ENCODE peak calls at places on chromosomes 6 and 20, in ten cellular contexts. J, Q, D, A, T, I, H, P, U and M are unnamed samples. For H3K4me1, the result is how much of the 10 kb centered on the place peaks cover.

GRCh38 chr6:25301358-25301757 is 22.2 kb downstream of the CARMIL1 start:
- DNase-seq in U (no peak), J (no peak), P (no peak), I (no peak), Q (no peak), A (no peak), T (no peak), H (no peak), D (no peak), M (no peak)

GRCh38 chr20:36528176-36528874 is 13.0 kb upstream of the MYL9 start:
- DNase-seq in P (no peak), I (no peak), A (no peak), Q (no peak), H (no peak), T (no peak), D (no peak), U (no peak), J (no peak), M (no peak)

GRCh38 chr20:53972179-53972578 is 98.2 kb downstream of the BCAS1 start:
- DNase-seq in I (no peak), Q (no peak), D (no peak), H (peak), A (no peak), J (no peak), T (no peak), P (no peak), U (no peak), M (no peak)

GRCh38 chr6:7062445-7063162 is 45.2 kb upstream of the RREB1 start:
- DNase-seq in J (no peak), U (no peak), H (no peak), T (no peak), P (no peak), I (no peak), A (no peak), Q (no peak), D (no peak), M (no peak)

GRCh38 chr6:54717849-54718455 is 128.6 kb upstream of the FAM83B start:
- DNase-seq in A (no peak), D (peak), J (peak), Q (peak), T (peak), P (no peak), H (peak), I (peak), U (no peak), M (no peak)

GRCh38 chr6:53628354-53629119 is 37.0 kb downstream of the KLHL31 start:
- DNase-seq in U (no peak), H (no peak), J (no peak), D (peak), T (no peak), A (no peak), Q (no peak), I (no peak), P (no peak), M (no peak)

GRCh38 chr6:129446272-129446851 is 263.6 kb downstream of the ARHGAP18 start:
- DNase-seq in A (no peak), H (peak), D (no peak), T (no peak), Q (no peak), P (no peak), J (no peak), U (no peak), I (no peak), M (no peak)

GRCh38 chr20:44516491-44516890 is 5.4 kb downstream of the SERINC3 start:
- DNase-seq in P (no peak), I (no peak), U (no peak), Q (no peak), D (no peak), H (no peak), A (no peak), J (no peak), T (no peak), M (no peak)

GRCh38 chr20:47126709-47127108 is 229.8 kb downstream of the ZMYND8 start:
- DNase-seq in U (no peak), H (no peak), I (no peak), Q (no peak), J (no peak), A (no peak), D (peak), P (no peak), T (no peak), M (no peak)

GRCh38 chr20:24739751-24740150 is 209.3 kb upstream of the CST7 start:
- DNase-seq in I (no peak), P (no peak), D (peak), A (no peak), T (no peak), H (no peak), U (no peak), Q (no peak), J (no peak), M (no peak)

GRCh38 chr6:34656378-34657036 is 40.1 kb downstream of the ILRUN start:
- DNase-seq in T (no peak), Q (no peak), D (peak), P (no peak), A (no peak), H (no peak), J (peak), U (no peak), I (no peak), M (no peak)

GRCh38 chr6:42407379-42407778 is 44.3 kb downstream of the TRERF1 start:
- DNase-seq in I (no peak), D (peak), A (no peak), J (no peak), P (no peak), T (no peak), Q (no peak), H (peak), U (no peak), M (no peak)

GRCh38 chr20:56690531-56691175 is 61.5 kb downstream of the TFAP2C start:
- DNase-seq in J (no peak), I (no peak), P (no peak), T (no peak), Q (no peak), A (no peak), U (no peak), D (no peak), H (no peak), M (no peak)

GRCh38 chr6:108667984-108668383 is 107.3 kb downstream of the FOXO3 start:
- DNase-seq in P (no peak), J (no peak), D (peak), U (no peak), Q (no peak), I (peak), H (peak), T (no peak), A (no peak), M (no peak)

GRCh38 chr6:8651998-8652397 is 216.7 kb upstream of the SLC35B3 start:
- DNase-seq in D (no peak), J (no peak), I (no peak), H (peak), P (no peak), U (no peak), Q (no peak), A (no peak), T (no peak), M (no peak)

GRCh38 chr6:453152-453551 is 61.6 kb downstream of the IRF4 start:
- DNase-seq in U (no peak), Q (no peak), D (peak), P (no peak), I (no peak), T (no peak), A (peak), J (no peak), H (no peak), M (no peak)

GRCh38 chr6:14743465-14744211 is 502.2 kb upstream of the JARID2 start:
- DNase-seq in J (no peak), H (peak), U (no peak), P (peak), Q (no peak), D (peak), A (no peak), T (peak), I (no peak), M (peak)

GRCh38 chr20:51043811-51044210 is 20.9 kb upstream of the KCNG1 start:
- DNase-seq in U (no peak), D (peak), A (no peak), H (no peak), P (no peak), Q (no peak), T (no peak), J (no peak), I (no peak), M (no peak)

GRCh38 chr20:50982372-50982771 is 23.8 kb downstream of the MOCS3 start:
- DNase-seq in U (no peak), J (no peak), I (no peak), T (no peak), Q (no peak), P (peak), H (no peak), A (no peak), D (peak), M (no peak)

DNA sequence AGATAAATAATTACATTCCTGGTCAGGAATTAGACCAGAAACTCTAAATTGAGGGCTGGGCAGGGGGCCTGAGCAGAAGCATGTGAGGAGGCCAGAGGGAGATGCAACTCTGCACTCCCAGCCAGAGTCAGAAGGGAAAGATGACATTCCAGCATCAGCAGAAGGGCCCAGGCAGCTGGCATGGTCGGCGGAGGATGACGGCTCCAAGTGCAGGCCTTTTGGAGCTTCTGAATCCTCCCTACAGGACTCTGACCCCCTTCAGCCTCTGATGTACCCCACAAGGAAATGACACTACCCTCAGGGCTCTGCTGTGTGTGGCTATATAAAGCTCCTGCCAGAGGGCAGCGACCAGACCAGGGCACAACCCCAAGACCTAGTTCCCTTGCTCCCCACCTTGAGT is 1.9 kb downstream of the LRFN2 start:
- DNase-seq in H (peak), A (no peak), U (no peak), Q (no peak), I (no peak), P (no peak), D (no peak), T (no peak), J (no peak), M (no peak)
- H3K4me1 ChIP-seq in H (under half), A (under half), U (under half), Q (under half), I (under half), P (under half), D (under half), T (under half), J (under half), M (under half)

DNA sequence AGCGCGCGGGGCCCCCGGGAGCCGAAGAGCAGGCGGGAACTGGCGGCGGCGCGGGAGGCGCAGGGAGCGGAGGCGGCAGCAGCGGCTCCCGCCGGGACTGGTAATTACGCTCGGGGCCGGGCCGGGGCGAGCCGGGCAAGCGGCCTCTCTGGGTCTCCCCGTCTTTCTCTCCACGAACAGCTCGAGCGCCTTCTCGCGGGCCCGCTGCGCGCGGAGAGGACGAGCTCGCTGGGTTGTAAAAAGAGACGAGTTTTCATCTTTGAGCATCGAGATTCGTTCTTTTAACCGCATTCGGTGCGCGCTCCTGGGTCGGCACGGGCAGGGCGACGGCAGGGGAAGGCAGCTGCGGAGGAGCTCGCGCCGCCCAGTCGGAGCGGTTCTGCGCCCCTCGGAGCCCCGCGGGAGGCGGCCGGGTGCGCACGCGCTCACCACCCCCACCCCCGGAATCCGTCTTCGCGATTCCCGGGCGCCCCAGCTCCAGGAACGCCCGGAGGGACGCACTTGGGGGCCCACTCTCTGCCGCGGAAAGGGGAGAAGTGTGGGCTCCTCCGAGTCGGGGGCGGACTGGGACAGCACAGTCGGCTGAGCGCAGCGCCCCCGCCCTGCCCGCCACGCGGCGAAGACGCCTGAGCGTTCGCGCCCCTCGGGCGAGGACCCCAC is 38.0 kb downstream of the YTHDF1 start:
- DNase-seq in I (no peak), D (no peak), U (no peak), J (no peak), H (no peak), Q (no peak), A (no peak), P (no peak), T (no peak), M (no peak)
- H3K27ac ChIP-seq in I (no peak), D (no peak), U (no peak), J (no peak), H (no peak), Q (no peak), A (no peak), P (no peak), T (no peak), M (no peak)

GRCh38 chr20:52724586-52724985 is 247.6 kb upstream of the TSHZ2 start:
- DNase-seq in D (no peak), P (no peak), A (no peak), T (no peak), U (no peak), I (no peak), Q (no peak), J (no peak), H (no peak), M (no peak)
- H3K4me3 ChIP-seq in D (no peak), P (no peak), A (no peak), T (no peak), U (no peak), I (no peak), Q (no peak), J (no peak), H (no peak), M (no peak)

GRCh38 chr6:44067073-44067759 is 60.0 kb downstream of the MRPL14 start:
- DNase-seq in I (no peak), Q (no peak), U (no peak), A (no peak), H (no peak), T (no peak), J (no peak), D (no peak), P (no peak), M (no peak)

GRCh38 chr6:44065443-44066115 is 61.7 kb downstream of the MRPL14 start:
- DNase-seq in Q (no peak), P (no peak), H (no peak), I (no peak), T (no peak), D (no peak), U (no peak), J (no peak), A (no peak), M (no peak)

GRCh38 chr6:44071670-44072451 is 55.4 kb downstream of the MRPL14 start:
- DNase-seq in P (no peak), U (no peak), D (peak), A (no peak), J (no peak), T (no peak), H (no peak), Q (no peak), I (no peak), M (no peak)

GRCh38 chr6:44067760-44068139 is 59.5 kb downstream of the MRPL14 start:
- DNase-seq in J (no peak), D (no peak), T (no peak), U (no peak), H (no peak), I (no peak), Q (no peak), P (no peak), A (no peak), M (no peak)

GRCh38 chr6:44068607-44069296 is 58.5 kb downstream of the MRPL14 start:
- DNase-seq in T (no peak), D (no peak), Q (no peak), A (no peak), U (no peak), J (no peak), I (no peak), H (peak), P (no peak), M (no peak)
- H3K4me1 ChIP-seq in T (under half), D (under half), Q (under half), A (under half), U (under half), J (under half), I (under half), H (under half), P (under half), M (under half)

DNA sequence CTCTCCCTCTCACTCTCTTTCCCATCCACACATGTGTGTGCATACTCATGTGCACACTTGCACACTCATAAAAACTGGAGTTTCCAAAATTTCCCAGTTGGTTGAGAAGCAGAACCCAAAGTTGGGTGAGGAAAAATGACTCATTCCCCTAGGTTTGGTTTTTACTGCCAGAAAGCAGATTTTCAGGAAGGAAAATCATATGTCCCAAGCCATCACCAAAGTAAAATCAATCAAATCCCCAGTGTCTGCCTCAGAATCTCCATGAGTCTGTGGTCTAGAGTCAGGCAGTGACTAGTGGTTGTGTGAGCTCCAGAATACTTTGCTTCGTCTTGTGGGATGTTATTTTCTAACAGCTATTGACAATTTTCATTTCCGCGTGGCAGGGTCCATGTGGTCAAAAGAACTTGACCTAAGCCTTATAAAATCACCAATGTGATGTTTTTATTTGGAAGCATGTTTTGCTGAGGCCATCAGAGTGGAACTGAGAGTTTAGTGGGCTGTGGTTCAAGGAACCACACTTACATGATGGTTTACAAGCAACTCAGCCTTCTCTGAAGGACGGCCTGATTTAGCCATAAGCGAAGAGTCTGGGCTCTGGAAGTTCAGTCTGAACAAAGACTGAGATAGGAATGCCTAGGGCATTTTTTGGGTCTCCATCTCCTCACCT is 81.9 kb upstream of the CCN6 start:
- DNase-seq in A (no peak), I (no peak), T (no peak), J (no peak), P (no peak), U (no peak), Q (no peak), D (peak), H (no peak), M (no peak)
- H3K27ac ChIP-seq in A (no peak), I (no peak), T (peak), J (no peak), P (no peak), U (no peak), Q (peak), D (peak), H (no peak), M (no peak)

DNA sequence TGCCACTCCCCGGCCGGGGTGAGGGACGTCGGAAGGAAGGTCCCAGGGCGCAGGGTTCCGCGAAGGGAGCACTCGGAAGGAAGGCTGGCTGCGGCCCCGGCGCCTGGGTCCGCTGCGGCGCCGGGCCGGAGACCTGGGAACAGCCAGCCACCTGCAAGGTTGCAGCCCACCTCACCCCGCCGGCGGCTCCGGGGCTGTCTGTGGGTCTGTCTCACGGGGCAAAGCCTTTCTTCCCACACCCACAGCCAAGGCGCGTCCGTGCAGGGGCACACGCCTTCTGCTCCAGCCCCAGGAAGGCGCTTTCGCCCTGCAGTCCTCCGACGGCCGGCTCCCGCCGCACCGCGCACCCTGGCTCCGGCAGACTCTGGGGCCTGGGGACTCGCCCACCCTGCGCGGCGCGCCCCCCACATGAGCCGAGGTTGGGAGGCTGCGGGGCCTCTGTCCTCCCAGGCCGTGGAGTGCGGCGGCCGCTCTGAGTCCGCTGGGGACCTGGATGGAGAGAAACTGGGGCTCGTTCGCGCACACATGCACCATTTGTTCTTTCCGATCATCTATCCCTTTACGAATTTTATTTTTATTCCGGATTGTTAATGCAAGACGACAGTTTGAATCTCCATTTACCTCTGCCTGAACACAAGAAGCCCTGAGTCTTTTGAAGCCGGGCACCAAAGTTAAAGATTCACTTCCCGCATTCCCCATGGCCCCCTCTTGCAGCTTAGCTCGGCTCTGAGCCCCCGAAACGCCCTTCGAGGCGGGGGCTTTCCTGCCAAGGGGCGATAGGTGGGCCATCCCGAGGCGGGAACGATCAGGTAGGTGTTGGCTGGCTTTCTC is 4.5 kb upstream of the FOXC1 start:
- DNase-seq in J (no peak), A (no peak), P (no peak), T (no peak), I (no peak), D (no peak), U (no peak), Q (no peak), H (no peak), M (peak)
- H3K4me3 ChIP-seq in J (no peak), A (peak), P (peak), T (no peak), I (peak), D (no peak), U (peak), Q (no peak), H (no peak), M (peak)